ENCODE peak calls at places on chromosomes 1 and 21, in ten cellular contexts. C is CD8-positive, alpha-beta T cell; D is lower lobe of right lung; A is astrocyte of the spinal cord; Q is fibroblast of mammary gland; W is left ventricle myocardium inferior; U is esophagus muscularis mucosa; P is body of pancreas; T is A549; S is fibroblast of lung. F is an unnamed sample.

GRCh38 chr1:222454782-222455181 is 93.1 kb downstream of the HHIPL2 start:
- DNase-seq in A (no peak), S (no peak), D (no peak), W (peak), P (no peak), U (no peak), C (peak), Q (peak), T (no peak), F (peak)

GRCh38 chr21:33022489-33022827 is 3.3 kb upstream of the OLIG2 start:
- DNase-seq in C (no peak), U (no peak), D (no peak), A (no peak), P (no peak), S (no peak), T (no peak), Q (no peak), W (no peak), F (no peak)

GRCh38 chr1:186498695-186499389 is 37.9 kb upstream of the PDC start:
- DNase-seq in D (no peak), S (no peak), A (peak), U (no peak), Q (peak), P (no peak), W (no peak), T (no peak), C (no peak), F (no peak)

GRCh38 chr1:204077979-204078696 is 5.2 kb downstream of the SOX13 start:
- DNase-seq in W (no peak), D (peak), P (peak), Q (no peak), U (no peak), C (no peak), S (peak), A (no peak), T (no peak), F (no peak)

GRCh38 chr1:119097380-119097779 is 43.1 kb downstream of the WARS2 start:
- DNase-seq in T (no peak), Q (peak), D (no peak), C (no peak), U (no peak), W (no peak), P (no peak), S (peak), A (peak), F (no peak)

GRCh38 chr1:176522310-176522846 is 59.4 kb downstream of the PAPPA2 start:
- DNase-seq in W (no peak), P (no peak), S (no peak), C (no peak), U (peak), A (no peak), D (no peak), Q (no peak), T (no peak), F (no peak)

GRCh38 chr1:32684167-32684811 is 18.3 kb downstream of the SYNC start:
- DNase-seq in D (no peak), Q (peak), P (no peak), W (no peak), A (peak), C (no peak), S (peak), T (no peak), U (no peak), F (peak)

GRCh38 chr1:223230161-223230881 is 87.3 kb upstream of the TLR5 start:
- DNase-seq in S (peak), T (no peak), C (no peak), Q (peak), A (peak), W (no peak), D (no peak), U (no peak), P (no peak), F (no peak)

GRCh38 chr1:37892151-37893047 is 33.0 kb upstream of the MTF1 start:
- DNase-seq in S (peak), T (no peak), D (no peak), A (no peak), C (no peak), W (no peak), P (no peak), U (no peak), Q (peak), F (no peak)

GRCh38 chr1:199585392-199585791 is 442.1 kb upstream of the NR5A2 start:
- DNase-seq in W (no peak), P (no peak), U (no peak), A (no peak), S (no peak), C (no peak), Q (no peak), T (peak), D (no peak), F (no peak)

GRCh38 chr21:41766883-41767605 is at the start of gene RIPK4:
- DNase-seq in D (peak), P (peak), T (peak), W (no peak), Q (no peak), S (no peak), C (peak), U (no peak), A (peak), F (no peak)
- H3K4me3 ChIP-seq in D (peak), P (peak), T (peak), W (peak), Q (no peak), S (peak), C (peak), U (peak), A (peak), F (no peak)

DNA sequence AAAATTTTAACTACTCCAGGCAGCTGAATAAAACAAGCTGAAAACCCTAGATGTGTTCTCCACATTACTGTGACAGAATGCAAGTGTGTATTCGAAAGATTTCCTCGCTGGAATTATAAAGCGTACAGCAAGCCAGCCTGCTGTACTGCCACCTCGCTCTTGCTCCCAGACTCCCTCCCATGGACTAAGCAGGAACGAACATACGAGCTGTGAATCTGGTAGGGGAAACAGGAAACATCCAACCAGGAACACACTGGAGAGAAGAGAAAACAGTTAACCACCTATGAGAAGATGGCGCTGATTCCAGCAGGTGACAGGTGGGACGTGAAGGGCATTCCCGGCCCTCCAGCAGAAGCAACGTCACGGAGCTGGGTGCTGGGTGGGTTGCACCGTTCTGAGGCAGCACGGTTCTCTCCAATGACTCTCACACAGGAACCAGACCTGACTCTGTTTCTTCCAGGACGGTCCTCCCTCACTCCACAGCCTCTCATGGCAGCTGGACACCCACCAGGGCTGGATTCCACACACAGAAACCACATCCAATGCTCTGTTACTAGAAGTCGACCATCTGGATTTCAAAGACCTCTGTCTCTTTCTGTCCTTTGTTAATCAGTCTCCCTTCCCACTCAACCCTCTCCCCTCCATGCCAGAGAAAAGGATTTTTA is 219.2 kb downstream of the RERE start:
- DNase-seq in C (no peak), T (no peak), D (no peak), U (no peak), P (peak), A (peak), W (peak), S (peak), Q (peak), F (peak)
- TF ChIP-seq CTCF in C (no peak), T (no peak), D (peak), U (peak), P (peak), A (peak), W (peak), S (peak), Q (peak), F (peak)

GRCh38 chr1:67737875-67738274 is 52.9 kb downstream of the GADD45A start:
- DNase-seq in S (no peak), T (no peak), P (no peak), Q (no peak), D (no peak), W (no peak), U (no peak), C (no peak), A (no peak), F (no peak)

GRCh38 chr1:67735220-67735619 is 50.2 kb downstream of the GADD45A start:
- DNase-seq in A (no peak), S (no peak), W (no peak), D (no peak), P (no peak), C (no peak), Q (peak), U (no peak), T (no peak), F (no peak)

GRCh38 chr1:67733741-67734690 is 49.0 kb downstream of the GADD45A start:
- DNase-seq in S (no peak), C (no peak), P (no peak), U (no peak), Q (no peak), W (no peak), T (no peak), A (no peak), D (no peak), F (no peak)

GRCh38 chr1:67736750-67737149 is 51.7 kb downstream of the GADD45A start:
- DNase-seq in P (no peak), D (no peak), U (no peak), A (no peak), Q (no peak), W (no peak), S (no peak), C (no peak), T (no peak), F (no peak)

GRCh38 chr1:67735806-67736627 is 51.0 kb downstream of the GADD45A start:
- DNase-seq in W (peak), P (peak), Q (peak), S (peak), D (peak), A (peak), T (peak), U (peak), C (peak), F (peak)
- H3K4me3 ChIP-seq in W (peak), P (no peak), Q (peak), S (peak), D (peak), A (no peak), T (no peak), U (peak), C (peak), F (no peak)

DNA sequence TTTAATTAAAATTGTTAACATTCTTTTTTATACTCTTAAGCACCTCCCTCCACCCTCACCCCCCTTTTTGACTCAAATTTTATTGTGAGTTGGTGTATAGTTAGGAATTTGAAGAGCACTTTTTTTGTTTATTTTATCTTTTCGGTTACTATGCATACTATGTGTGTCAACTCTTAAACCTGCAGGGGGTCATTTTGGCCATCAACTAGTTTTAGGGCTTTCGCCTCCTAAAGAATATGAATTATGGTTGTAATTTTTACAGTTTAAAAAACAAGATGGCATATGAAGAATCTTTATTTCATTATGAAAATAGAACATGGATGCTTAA is 9.7 kb downstream of the BACH1 start:
- DNase-seq in T (no peak), P (no peak), Q (no peak), U (no peak), S (no peak), D (no peak), C (no peak), A (no peak), W (no peak), F (no peak)
- TF ChIP-seq CTCF in T (no peak), P (no peak), Q (no peak), U (no peak), S (no peak), D (no peak), C (no peak), A (no peak), W (no peak), F (no peak)

DNA sequence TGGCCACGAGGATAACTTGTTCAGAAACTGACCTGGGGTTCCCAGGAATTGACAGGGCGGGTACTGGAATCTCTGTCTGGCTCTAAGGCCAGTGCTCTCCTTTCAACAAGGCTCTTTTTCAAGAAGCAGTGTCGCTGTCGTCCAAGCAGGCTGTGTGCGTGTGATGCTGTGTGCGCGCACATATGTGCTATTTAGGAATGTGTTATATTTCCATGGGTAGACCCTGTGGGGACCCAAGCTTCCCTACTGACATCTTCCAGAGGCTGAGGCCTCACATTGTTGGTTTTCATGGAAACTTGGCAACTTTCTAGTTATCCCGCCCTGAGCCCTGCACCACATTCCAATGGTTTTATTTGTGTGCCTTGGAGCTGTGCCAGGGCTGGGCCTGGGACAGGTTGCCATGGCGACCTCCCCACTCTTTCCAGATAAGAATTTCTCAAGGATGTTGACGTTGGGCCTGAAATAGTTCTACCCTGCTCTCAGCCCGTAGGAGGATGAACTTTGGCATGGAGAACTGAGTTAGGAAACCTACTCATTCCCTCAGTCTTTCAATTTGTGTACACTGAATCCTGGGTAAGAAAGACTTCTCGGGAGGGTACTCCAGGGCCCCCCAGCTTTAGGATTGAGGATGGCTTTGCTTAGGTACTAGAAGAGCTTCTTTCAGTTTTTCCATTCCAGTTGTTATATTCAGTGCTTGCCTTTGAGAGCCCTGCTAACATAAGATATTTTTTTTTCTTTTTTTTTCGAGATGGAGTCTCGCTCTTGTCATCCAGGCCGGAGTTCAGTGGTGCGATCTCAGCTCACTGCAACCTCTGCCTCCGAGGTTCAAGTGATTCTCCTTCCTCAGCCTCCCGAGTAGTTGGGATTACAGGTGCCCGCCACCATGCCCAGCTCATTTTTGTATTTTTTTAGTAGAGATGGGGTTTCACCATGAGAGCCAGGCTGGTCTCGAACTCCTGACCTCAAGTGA is 38.8 kb upstream of the SRSF10 start:
- DNase-seq in T (peak), W (peak), U (peak), D (peak), S (peak), P (peak), Q (peak), C (no peak), A (peak), F (peak)
- H3K4me3 ChIP-seq in T (peak), W (peak), U (peak), D (no peak), S (no peak), P (no peak), Q (no peak), C (no peak), A (no peak), F (peak)

F was measured in uterus.